ENCODE peak calls at places on chromosomes 12 and 14, in seven cellular contexts. One of them, this sample, is unnamed.
A peak's percentile ranks its signal among the peaks of the same experiment; 100 is the strongest.

GRCh38 chr12:29738416-29738815 is 45.3 kb downstream of the TMTC1 start:
- DNase-seq in hepatocyte: no peak
- DNase-seq in GM12865: no peak
- DNase-seq in Peyer's patch: no peak
- DNase-seq in progenitor cell of endocrine pancreas: no peak
- DNase-seq in WTC11: no peak
- DNase-seq in endothelial cell of umbilical vein: no peak
- DNase-seq in this sample: no peak

GRCh38 chr12:132445884-132446471 is 44.0 kb upstream of the FBRSL1 start:
- DNase-seq in hepatocyte: peak; percentile 80
- DNase-seq in GM12865: peak; percentile 29
- DNase-seq in Peyer's patch: peak; percentile 65
- DNase-seq in progenitor cell of endocrine pancreas: no peak
- DNase-seq in WTC11: peak; percentile 83
- DNase-seq in endothelial cell of umbilical vein: peak; percentile 57
- DNase-seq in this sample: peak; percentile 35

GRCh38 chr12:48183091-48183875 is at the start of gene CCDC184:
- DNase-seq in hepatocyte: peak; percentile 78
- DNase-seq in GM12865: peak; percentile 81
- DNase-seq in Peyer's patch: peak; percentile 80
- DNase-seq in progenitor cell of endocrine pancreas: peak; percentile 24
- DNase-seq in WTC11: peak; percentile 74
- DNase-seq in endothelial cell of umbilical vein: peak; percentile 82
- DNase-seq in this sample: peak; percentile 63

GRCh38 chr12:64362721-64363305 is 27.7 kb downstream of the C12orf56 start:
- DNase-seq in hepatocyte: no peak
- DNase-seq in GM12865: no peak
- DNase-seq in Peyer's patch: no peak
- DNase-seq in progenitor cell of endocrine pancreas: no peak
- DNase-seq in WTC11: no peak
- DNase-seq in endothelial cell of umbilical vein: no peak
- DNase-seq in this sample: no peak

GRCh38 chr14:104939666-104940410 is 15.2 kb downstream of the PLD4 start:
- DNase-seq in hepatocyte: no peak
- DNase-seq in GM12865: no peak
- DNase-seq in Peyer's patch: no peak
- DNase-seq in progenitor cell of endocrine pancreas: no peak
- DNase-seq in WTC11: peak; percentile 5
- DNase-seq in endothelial cell of umbilical vein: no peak
- DNase-seq in this sample: no peak

GRCh38 chr14:95254356-95254755 is 65.4 kb downstream of the CLMN start:
- DNase-seq in hepatocyte: no peak
- DNase-seq in GM12865: no peak
- DNase-seq in Peyer's patch: no peak
- DNase-seq in progenitor cell of endocrine pancreas: no peak
- DNase-seq in WTC11: no peak
- DNase-seq in endothelial cell of umbilical vein: no peak
- DNase-seq in this sample: no peak

GRCh38 chr12:133129368-133130037 is 571 bp downstream of the ZNF891 start:
- DNase-seq in hepatocyte: no peak
- DNase-seq in GM12865: no peak
- DNase-seq in Peyer's patch: no peak
- DNase-seq in progenitor cell of endocrine pancreas: no peak
- DNase-seq in WTC11: no peak
- DNase-seq in endothelial cell of umbilical vein: no peak
- DNase-seq in this sample: no peak

GRCh38 chr14:75982724-75983358 is 1.0 kb upstream of the TGFB3 start:
- DNase-seq in hepatocyte: no peak
- DNase-seq in GM12865: no peak
- DNase-seq in Peyer's patch: peak; percentile 34
- DNase-seq in progenitor cell of endocrine pancreas: no peak
- DNase-seq in WTC11: no peak
- DNase-seq in endothelial cell of umbilical vein: peak; percentile 28
- DNase-seq in this sample: no peak

GRCh38 chr14:30210630-30211029 is 283.0 kb upstream of the PRKD1 start:
- DNase-seq in hepatocyte: no peak
- DNase-seq in GM12865: no peak
- DNase-seq in Peyer's patch: no peak
- DNase-seq in progenitor cell of endocrine pancreas: no peak
- DNase-seq in WTC11: no peak
- DNase-seq in endothelial cell of umbilical vein: no peak
- DNase-seq in this sample: no peak

GRCh38 chr12:20040194-20040593 is 328.1 kb upstream of the PDE3A start:
- DNase-seq in hepatocyte: no peak
- DNase-seq in GM12865: no peak
- DNase-seq in Peyer's patch: no peak
- DNase-seq in progenitor cell of endocrine pancreas: no peak
- DNase-seq in WTC11: no peak
- DNase-seq in endothelial cell of umbilical vein: peak; percentile 29
- DNase-seq in this sample: no peak

GRCh38 chr12:109605599-109606228 is 32.1 kb downstream of the MVK start:
- DNase-seq in hepatocyte: no peak
- DNase-seq in GM12865: no peak
- DNase-seq in Peyer's patch: no peak
- DNase-seq in progenitor cell of endocrine pancreas: no peak
- DNase-seq in WTC11: no peak
- DNase-seq in endothelial cell of umbilical vein: no peak
- DNase-seq in this sample: no peak

GRCh38 chr14:22981090-22982012 is 1.0 kb downstream of the AJUBA start:
- DNase-seq in hepatocyte: peak; percentile 60
- DNase-seq in GM12865: no peak
- DNase-seq in Peyer's patch: no peak
- DNase-seq in progenitor cell of endocrine pancreas: no peak
- DNase-seq in WTC11: peak; percentile 40
- DNase-seq in endothelial cell of umbilical vein: peak; percentile 45
- DNase-seq in this sample: no peak

GRCh38 chr14:94636744-94637412 is 24.7 kb downstream of the SERPINA3 start:
- DNase-seq in hepatocyte: no peak
- DNase-seq in GM12865: no peak
- DNase-seq in Peyer's patch: no peak
- DNase-seq in progenitor cell of endocrine pancreas: no peak
- DNase-seq in WTC11: no peak
- DNase-seq in endothelial cell of umbilical vein: no peak
- DNase-seq in this sample: no peak

GRCh38 chr14:103732868-103733626 is 17.4 kb downstream of the ZFYVE21 start:
- DNase-seq in hepatocyte: no peak
- DNase-seq in GM12865: no peak
- DNase-seq in Peyer's patch: no peak
- DNase-seq in progenitor cell of endocrine pancreas: no peak
- DNase-seq in WTC11: no peak
- DNase-seq in endothelial cell of umbilical vein: no peak
- DNase-seq in this sample: no peak

GRCh38 chr12:113273053-113273725 is 51.9 kb downstream of the TPCN1 start:
- DNase-seq in hepatocyte: no peak
- DNase-seq in GM12865: no peak
- DNase-seq in Peyer's patch: no peak
- DNase-seq in progenitor cell of endocrine pancreas: no peak
- DNase-seq in WTC11: no peak
- DNase-seq in endothelial cell of umbilical vein: no peak
- DNase-seq in this sample: no peak

GRCh38 chr12:91778938-91779400 is 366.7 kb downstream of the BTG1 start:
- DNase-seq in hepatocyte: peak; percentile 85
- DNase-seq in GM12865: peak; percentile 94
- DNase-seq in Peyer's patch: peak; percentile 29
- DNase-seq in progenitor cell of endocrine pancreas: no peak
- DNase-seq in WTC11: no peak
- DNase-seq in endothelial cell of umbilical vein: peak; percentile 55
- DNase-seq in this sample: no peak

GRCh38 chr14:75626857-75627256 is 33.8 kb downstream of the ERG28 start:
- DNase-seq in hepatocyte: no peak
- DNase-seq in GM12865: no peak
- DNase-seq in Peyer's patch: no peak
- DNase-seq in progenitor cell of endocrine pancreas: no peak
- DNase-seq in WTC11: no peak
- DNase-seq in endothelial cell of umbilical vein: no peak
- DNase-seq in this sample: no peak

GRCh38 chr12:42893802-42894201 is 304.3 kb upstream of the PRICKLE1 start:
- DNase-seq in hepatocyte: no peak
- DNase-seq in GM12865: no peak
- DNase-seq in Peyer's patch: no peak
- DNase-seq in progenitor cell of endocrine pancreas: no peak
- DNase-seq in WTC11: no peak
- DNase-seq in endothelial cell of umbilical vein: no peak
- DNase-seq in this sample: no peak

GRCh38 chr12:2691340-2692111 is 103.2 kb upstream of the FKBP4 start:
- DNase-seq in hepatocyte: peak; percentile 44
- DNase-seq in GM12865: peak; percentile 74
- DNase-seq in Peyer's patch: no peak
- DNase-seq in progenitor cell of endocrine pancreas: no peak
- DNase-seq in WTC11: peak; percentile 50
- DNase-seq in endothelial cell of umbilical vein: no peak
- DNase-seq in this sample: peak; percentile 39

GRCh38 chr12:42498549-42499247 is 90.8 kb downstream of the PRICKLE1 start:
- DNase-seq in hepatocyte: no peak
- DNase-seq in GM12865: no peak
- DNase-seq in Peyer's patch: no peak
- DNase-seq in progenitor cell of endocrine pancreas: no peak
- DNase-seq in WTC11: no peak
- DNase-seq in endothelial cell of umbilical vein: no peak
- DNase-seq in this sample: no peak

GRCh38 chr14:92004062-92004461 is 35.8 kb downstream of the TRIP11 start:
- DNase-seq in hepatocyte: no peak
- DNase-seq in GM12865: no peak
- DNase-seq in Peyer's patch: no peak
- DNase-seq in progenitor cell of endocrine pancreas: no peak
- DNase-seq in WTC11: no peak
- DNase-seq in endothelial cell of umbilical vein: no peak
- DNase-seq in this sample: no peak

GRCh38 chr12:27965411-27965810 is 7.1 kb downstream of the PTHLH start:
- DNase-seq in hepatocyte: no peak
- DNase-seq in GM12865: no peak
- DNase-seq in Peyer's patch: no peak
- DNase-seq in progenitor cell of endocrine pancreas: no peak
- DNase-seq in WTC11: no peak
- DNase-seq in endothelial cell of umbilical vein: no peak
- DNase-seq in this sample: no peak

GRCh38 chr12:89833337-89834252 is 125.0 kb upstream of the ATP2B1 start:
- DNase-seq in hepatocyte: no peak
- DNase-seq in GM12865: no peak
- DNase-seq in Peyer's patch: no peak
- DNase-seq in progenitor cell of endocrine pancreas: no peak
- DNase-seq in WTC11: no peak
- DNase-seq in endothelial cell of umbilical vein: no peak
- DNase-seq in this sample: no peak

GRCh38 chr14:100679707-100680438 is 46.8 kb upstream of the DLK1 start:
- DNase-seq in hepatocyte: peak; percentile 90
- DNase-seq in GM12865: no peak
- DNase-seq in Peyer's patch: peak; percentile 19
- DNase-seq in progenitor cell of endocrine pancreas: no peak
- DNase-seq in WTC11: no peak
- DNase-seq in endothelial cell of umbilical vein: no peak
- DNase-seq in this sample: no peak
- TF ChIP-seq CTCF in hepatocyte: peak; percentile 27
- TF ChIP-seq CTCF in GM12865: no peak
- TF ChIP-seq CTCF in Peyer's patch: no peak
- TF ChIP-seq CTCF in progenitor cell of endocrine pancreas: no peak
- TF ChIP-seq CTCF in WTC11: no peak
- TF ChIP-seq CTCF in endothelial cell of umbilical vein: no peak
- TF ChIP-seq CTCF in this sample: no peak

GRCh38 chr14:90985601-90986242 is 74.7 kb downstream of the RPS6KA5 start:
- DNase-seq in hepatocyte: no peak
- DNase-seq in GM12865: peak; percentile 45
- DNase-seq in Peyer's patch: no peak
- DNase-seq in progenitor cell of endocrine pancreas: no peak
- DNase-seq in WTC11: no peak
- DNase-seq in endothelial cell of umbilical vein: no peak
- DNase-seq in this sample: no peak
- TF ChIP-seq CTCF in hepatocyte: no peak
- TF ChIP-seq CTCF in GM12865: no peak
- TF ChIP-seq CTCF in Peyer's patch: no peak
- TF ChIP-seq CTCF in progenitor cell of endocrine pancreas: no peak
- TF ChIP-seq CTCF in WTC11: no peak
- TF ChIP-seq CTCF in endothelial cell of umbilical vein: no peak
- TF ChIP-seq CTCF in this sample: no peak

DNA sequence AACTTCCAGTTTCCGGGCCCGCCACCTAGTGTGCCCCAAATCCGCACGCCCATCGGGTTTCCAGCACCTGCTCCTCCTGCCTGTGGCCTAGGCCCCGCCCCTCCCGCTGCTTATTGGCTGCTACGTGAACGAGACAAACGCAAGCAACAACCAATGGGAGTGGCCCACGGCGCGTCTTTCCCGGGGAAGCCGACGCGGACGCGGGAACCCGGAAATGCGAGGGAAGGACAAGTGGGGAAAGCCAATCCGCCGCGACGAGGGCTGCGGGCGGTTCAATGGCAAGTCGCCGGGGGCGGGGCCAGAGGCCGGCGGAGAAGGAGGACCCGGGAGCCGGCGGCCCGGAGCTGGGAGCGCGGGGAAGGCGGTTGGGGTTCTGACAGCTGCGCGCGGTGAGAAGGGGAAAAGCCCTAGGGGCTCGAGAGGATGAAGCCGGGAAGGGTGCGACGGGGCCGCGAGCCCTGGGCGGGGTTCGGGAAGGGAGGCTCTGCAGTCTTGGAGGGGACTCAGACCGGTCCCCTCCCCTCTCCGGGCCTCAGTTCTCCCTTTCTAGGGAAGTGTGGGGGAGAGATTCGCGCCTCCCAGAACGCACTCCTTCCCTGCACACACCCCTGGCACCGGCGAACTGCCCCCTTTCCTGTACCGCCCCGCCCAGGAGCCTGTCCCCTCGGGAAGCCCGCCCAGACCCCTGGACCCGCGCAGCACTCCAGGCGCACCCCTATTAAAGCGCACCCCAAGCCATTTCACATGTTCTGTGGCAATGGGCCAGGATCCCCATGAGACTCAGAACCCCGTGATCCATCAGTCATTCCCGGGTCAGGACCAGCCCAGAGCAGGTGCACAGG is at the start of gene FICD:
- DNase-seq in hepatocyte: peak; percentile 99
- DNase-seq in GM12865: peak; percentile 99
- DNase-seq in Peyer's patch: peak; percentile 100
- DNase-seq in progenitor cell of endocrine pancreas: peak; percentile 99
- DNase-seq in WTC11: peak; percentile 100
- DNase-seq in endothelial cell of umbilical vein: peak; percentile 99
- DNase-seq in this sample: peak; percentile 96
- TF ChIP-seq CTCF in hepatocyte: no peak
- TF ChIP-seq CTCF in GM12865: no peak
- TF ChIP-seq CTCF in Peyer's patch: no peak
- TF ChIP-seq CTCF in progenitor cell of endocrine pancreas: no peak
- TF ChIP-seq CTCF in WTC11: no peak
- TF ChIP-seq CTCF in endothelial cell of umbilical vein: no peak
- TF ChIP-seq CTCF in this sample: no peak

DNA sequence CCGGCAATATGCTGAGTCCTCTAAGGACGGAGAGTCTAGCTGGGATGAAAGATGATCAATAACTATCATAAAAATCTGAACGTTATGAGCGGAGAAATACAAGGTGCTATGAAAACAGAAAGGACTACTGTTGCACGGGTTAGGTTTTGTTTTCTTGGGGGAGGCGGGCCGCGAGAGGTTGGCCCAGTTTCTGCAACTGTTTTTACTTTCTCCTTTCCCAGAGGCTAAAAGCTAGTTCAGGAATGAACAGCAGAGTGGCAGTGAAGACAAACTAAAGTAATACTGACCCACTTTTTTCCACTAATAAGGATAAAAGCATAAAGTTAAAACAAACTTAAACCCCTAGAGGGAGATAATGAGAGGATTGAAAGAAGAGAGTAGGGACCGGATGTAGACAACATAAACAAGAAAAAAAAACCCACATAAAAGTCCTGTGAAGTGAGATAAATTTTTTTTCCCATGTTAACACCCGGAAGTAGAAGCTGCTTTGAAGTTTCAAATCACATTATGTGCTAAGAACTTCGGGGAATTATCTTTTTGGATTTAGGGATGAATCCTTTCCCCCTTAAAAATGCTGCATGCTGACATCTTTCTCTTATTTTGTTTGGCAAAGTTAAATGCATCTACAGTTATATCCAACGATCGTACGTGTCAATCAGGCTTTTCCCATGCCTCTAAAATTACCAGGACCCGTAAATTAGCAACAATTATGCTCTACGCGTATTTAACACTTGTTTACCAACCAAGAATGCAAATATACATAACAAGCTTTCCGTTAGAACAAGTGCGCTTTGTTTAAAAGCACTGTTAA is 1.0 kb upstream of the CDK17 start:
- DNase-seq in hepatocyte: peak; percentile 67
- DNase-seq in GM12865: peak; percentile 83
- DNase-seq in Peyer's patch: peak; percentile 44
- DNase-seq in progenitor cell of endocrine pancreas: no peak
- DNase-seq in WTC11: no peak
- DNase-seq in endothelial cell of umbilical vein: peak; percentile 89
- DNase-seq in this sample: peak; percentile 30
- TF ChIP-seq CTCF in hepatocyte: peak; percentile 54
- TF ChIP-seq CTCF in GM12865: peak; percentile 31
- TF ChIP-seq CTCF in Peyer's patch: peak; percentile 58
- TF ChIP-seq CTCF in progenitor cell of endocrine pancreas: peak; percentile 26
- TF ChIP-seq CTCF in WTC11: no peak
- TF ChIP-seq CTCF in endothelial cell of umbilical vein: peak; percentile 13
- TF ChIP-seq CTCF in this sample: peak; percentile 76